ENCODE peak calls at places on chromosomes 1 and 21, in five cellular contexts. V, I, G, A and X are unnamed samples.

GRCh38 chr1:6592865-6593593 is 9.6 kb downstream of the KLHL21 start:
- DNase-seq in G (no peak), V (no peak), A (no peak), I (no peak), X (no peak)

GRCh38 chr1:33096358-33097005 is 15.5 kb downstream of the AZIN2 start:
- DNase-seq in I (no peak), A (no peak), V (no peak), G (no peak), X (no peak)

GRCh38 chr1:160416369-160416768 is 16.0 kb downstream of the VANGL2 start:
- DNase-seq in I (no peak), A (no peak), G (peak; percentile 36), V (no peak), X (no peak)

GRCh38 chr1:13699936-13700520 is at the start of gene PRDM2:
- DNase-seq in A (no peak), G (no peak), V (peak; percentile 68), I (no peak), X (no peak)

GRCh38 chr1:186739515-186739914 is 59.3 kb upstream of the PTGS2 start:
- DNase-seq in A (no peak), I (no peak), V (no peak), G (no peak), X (no peak)

GRCh38 chr1:167663002-167663772 is 33.2 kb downstream of the RCSD1 start:
- DNase-seq in I (peak; percentile 60), A (no peak), G (no peak), V (no peak), X (peak; percentile 84)

GRCh38 chr1:59089343-59089742 is 207.6 kb upstream of the FGGY start:
- DNase-seq in A (no peak), I (no peak), G (no peak), V (no peak), X (no peak)

GRCh38 chr1:226798427-226799411 is 59.6 kb upstream of the ITPKB start:
- DNase-seq in A (no peak), G (no peak), I (peak; percentile 47), V (no peak), X (no peak)

GRCh38 chr21:38664315-38664714 is 141.4 kb upstream of the ETS2 start:
- DNase-seq in V (no peak), A (no peak), G (no peak), I (no peak), X (no peak)

GRCh38 chr1:186865253-186865652 is 36.5 kb downstream of the PLA2G4A start:
- DNase-seq in G (no peak), I (peak; percentile 25), A (no peak), V (no peak), X (no peak)

GRCh38 chr1:73813726-73814125 is 384.2 kb downstream of the LRRIQ3 start:
- DNase-seq in V (no peak), G (no peak), A (no peak), I (no peak), X (no peak)

GRCh38 chr1:198024782-198025181 is 107.6 kb downstream of the LHX9 start:
- DNase-seq in V (no peak), A (no peak), G (no peak), I (no peak), X (no peak)

GRCh38 chr1:79859212-79859948 is 852.9 kb upstream of the ADGRL4 start:
- DNase-seq in A (no peak), I (no peak), G (no peak), V (no peak), X (no peak)

GRCh38 chr1:31584869-31585735 is 8.8 kb downstream of the TINAGL1 start:
- DNase-seq in A (no peak), I (no peak), V (no peak), G (no peak), X (no peak)
- H3K4me1 ChIP-seq in A (peaks cover 46% of the 10 kb centered on the region), I (no peaks in the 10 kb centered on the region), V (peaks cover 94% of the 10 kb centered on the region), G (peaks cover 75% of the 10 kb centered on the region), X (peaks cover 6% of the 10 kb centered on the region)

DNA sequence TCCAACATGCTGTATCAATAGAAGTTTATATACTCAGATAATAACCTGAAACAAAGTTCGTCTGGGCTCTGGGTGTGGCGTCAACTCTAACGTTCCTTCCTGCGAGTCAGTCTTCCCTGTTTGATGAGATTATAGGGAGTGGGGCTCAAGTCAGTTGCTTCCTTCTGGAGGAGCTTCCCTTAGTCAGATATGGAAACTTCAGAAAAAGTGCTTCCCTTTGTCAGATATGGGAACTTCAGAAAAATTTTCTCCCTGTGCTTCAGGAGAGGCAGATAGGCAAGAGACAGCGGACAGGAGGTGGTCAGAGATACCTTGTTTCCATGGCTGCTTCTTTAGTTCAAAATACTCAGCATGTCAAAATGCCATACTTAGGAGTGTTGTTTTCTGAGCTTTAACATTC is 51.1 kb upstream of the PRDX6 start:
- DNase-seq in A (no peak), V (no peak), G (no peak), I (no peak), X (no peak)
- TF ChIP-seq POLR2AphosphoS5 in A (no peak), V (no peak), G (no peak), I (no peak), X (no peak)

GRCh38 chr1:151401860-151402259 is 2.5 kb downstream of the PSMB4 start:
- DNase-seq in V (no peak), A (no peak), I (no peak), G (no peak), X (no peak)

GRCh38 chr1:151402764-151403163 is 3.4 kb downstream of the PSMB4 start:
- DNase-seq in A (no peak), G (no peak), V (no peak), I (no peak), X (no peak)

GRCh38 chr1:151403612-151404011 is 4.2 kb downstream of the PSMB4 start:
- DNase-seq in G (no peak), V (no peak), A (no peak), I (no peak), X (no peak)

GRCh38 chr1:151406176-151406575 is 6.8 kb downstream of the PSMB4 start:
- DNase-seq in G (no peak), A (no peak), V (no peak), I (no peak), X (no peak)

DNA sequence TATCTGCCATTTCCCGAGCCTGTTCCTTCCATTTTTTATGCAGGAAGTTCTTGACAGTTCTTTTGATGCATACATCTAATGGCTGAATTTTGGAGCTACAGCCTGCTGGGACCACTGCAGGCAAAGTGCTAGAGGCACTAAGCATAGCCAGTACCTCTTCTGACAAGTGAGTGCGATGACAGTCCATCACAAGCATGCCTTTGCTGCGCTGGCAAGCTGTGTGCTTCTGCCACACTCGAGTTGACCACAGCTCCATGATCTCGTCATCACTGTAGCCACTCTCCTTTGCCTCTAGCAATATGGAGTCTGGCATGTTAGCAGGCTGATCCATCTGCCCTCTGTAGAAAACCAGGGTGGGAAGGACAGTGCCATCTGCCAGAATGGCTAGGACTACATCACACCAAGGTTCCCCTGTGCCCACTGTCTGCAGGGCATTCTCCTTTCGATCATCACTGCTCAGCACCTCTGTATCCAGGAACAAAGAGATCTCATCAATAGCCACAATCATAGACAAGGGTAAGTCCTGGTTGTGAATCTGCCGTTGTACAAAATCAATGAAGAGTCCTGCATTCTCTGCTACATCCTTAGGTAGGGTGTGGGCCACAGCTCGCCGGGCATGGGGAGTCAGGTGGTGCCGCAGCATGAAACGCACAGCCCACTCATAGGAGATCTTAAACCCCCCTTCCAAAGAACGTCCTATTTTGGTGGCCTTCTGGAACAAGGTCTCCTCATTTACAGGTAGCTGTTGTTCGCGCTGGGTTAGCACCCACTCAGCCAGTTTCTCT is 6.0 kb downstream of the PSMB4 start:
- DNase-seq in V (no peak), I (no peak), G (no peak), A (no peak), X (no peak)
- TF ChIP-seq POLR2A in V (no peak), I (no peak), G (no peak), A (no peak), X (no peak)

GRCh38 chr1:30990594-30990993 is 74.9 kb downstream of the PUM1 start:
- DNase-seq in A (no peak), I (no peak), V (no peak), G (no peak), X (no peak)
- H3K4me1 ChIP-seq in A (peaks cover 15% of the 10 kb centered on the region), I (peaks cover 6% of the 10 kb centered on the region), V (peaks cover 64% of the 10 kb centered on the region), G (no peaks in the 10 kb centered on the region), X (no peaks in the 10 kb centered on the region)

GRCh38 chr1:54221113-54221834 is 21.3 kb downstream of the MRPL37 start:
- DNase-seq in A (no peak), V (no peak), G (no peak), I (no peak), X (no peak)
- TF ChIP-seq POLR2AphosphoS5 in A (no peak), V (no peak), G (no peak), I (peak; percentile 6), X (no peak)